ENCODE peak calls at places on chromosomes 7 and 10, in five cellular contexts. H, S, G, A and E are unnamed samples.

GRCh38 chr10:30445716-30446115 is 11.7 kb downstream of the MAP3K8 start:
- DNase-seq in H (no peak), S (no peak), G (no peak), A (no peak), E (no peak)

GRCh38 chr7:17774248-17774647 is 166.0 kb downstream of the SNX13 start:
- DNase-seq in H (no peak), S (peak; percentile 26), G (no peak), A (peak; percentile 96), E (no peak)

GRCh38 chr7:112162161-112163020 is 43.8 kb downstream of the DOCK4 start:
- DNase-seq in H (no peak), S (no peak), G (no peak), A (peak; percentile 87), E (no peak)

GRCh38 chr10:125006188-125006680 is 64.3 kb downstream of the ZRANB1 start:
- DNase-seq in H (no peak), S (peak; percentile 15), G (peak; percentile 3), A (no peak), E (no peak)

GRCh38 chr7:56009695-56010094 is 41.5 kb downstream of the PSPH start:
- DNase-seq in H (no peak), S (no peak), G (no peak), A (no peak), E (no peak)

GRCh38 chr10:329361-330099 is 194.3 kb downstream of the ZMYND11 start:
- DNase-seq in H (peak; percentile 36), S (peak; percentile 88), G (peak; percentile 43), A (peak; percentile 93), E (peak; percentile 68)

GRCh38 chr7:44965937-44966730 is 12.7 kb downstream of the MYO1G start:
- DNase-seq in H (peak; percentile 9), S (no peak), G (peak; percentile 20), A (no peak), E (no peak)

GRCh38 chr10:31819393-31819820 is 109.2 kb downstream of the ARHGAP12 start:
- DNase-seq in H (no peak), S (no peak), G (no peak), A (no peak), E (no peak)